ENCODE peak calls at places on chromosome 1, in five cellular contexts. I is A549, X is ovary, P is upper lobe of left lung, S is K562. U is an unnamed sample.

GRCh38 chr1:93841771-93842170 is 37.2 kb downstream of the DNTTIP2 start:
- DNase-seq in S (no peak), I (no peak), X (no peak), P (no peak), U (no peak)

GRCh38 chr1:167297222-167298214 is 76.8 kb downstream of the POU2F1 start:
- DNase-seq in I (peak; percentile 33), P (no peak), S (no peak), X (no peak), U (no peak)

GRCh38 chr1:44366576-44366975 is 11.5 kb upstream of the ERI3 start:
- DNase-seq in I (no peak), X (no peak), P (no peak), S (no peak), U (no peak)

GRCh38 chr1:26848947-26849774 is 13.8 kb upstream of the SFN start:
- DNase-seq in X (no peak), I (peak; percentile 95), P (peak; percentile 86), S (no peak), U (no peak)

GRCh38 chr1:213051127-213051880 is at the start of gene RPS6KC1:
- DNase-seq in I (peak; percentile 85), P (peak; percentile 95), X (peak; percentile 78), S (peak; percentile 93), U (peak; percentile 59)

GRCh38 chr1:198788561-198789064 is 149.8 kb downstream of the PTPRC start:
- DNase-seq in I (no peak), S (peak; percentile 5), X (no peak), P (no peak), U (no peak)

GRCh38 chr1:59295603-59296002 is 1.3 kb upstream of the FGGY start:
- DNase-seq in S (no peak), X (no peak), P (no peak), I (no peak), U (no peak)

GRCh38 chr1:227072991-227073390 is 132.9 kb downstream of the COQ8A start:
- DNase-seq in I (peak; percentile 7), P (no peak), S (no peak), X (no peak), U (no peak)

GRCh38 chr1:2948001-2948750 is 73.1 kb upstream of the ACTRT2 start:
- DNase-seq in P (no peak), S (no peak), X (no peak), I (no peak), U (no peak)

GRCh38 chr1:147768582-147768981 is 8.2 kb upstream of the GJA5 start:
- DNase-seq in I (no peak), P (no peak), X (no peak), S (no peak), U (no peak)

GRCh38 chr1:89472886-89473285 is 51.7 kb upstream of the LRRC8B start:
- DNase-seq in I (no peak), P (no peak), S (no peak), X (no peak), U (no peak)

GRCh38 chr1:164637461-164638375 is 78.7 kb downstream of the PBX1 start:
- DNase-seq in S (no peak), X (no peak), I (peak; percentile 78), P (no peak), U (no peak)

GRCh38 chr1:15617874-15618684 is 821 bp downstream of the DDI2 start:
- DNase-seq in S (peak; percentile 63), I (no peak), P (no peak), X (no peak), U (peak; percentile 10)

GRCh38 chr1:7352974-7353373 is 418.1 kb upstream of the VAMP3 start:
- DNase-seq in P (no peak), S (no peak), X (no peak), I (no peak), U (no peak)

GRCh38 chr1:151196292-151196800 is 2.0 kb upstream of the PIP5K1A start:
- DNase-seq in I (peak; percentile 93), S (peak; percentile 63), P (no peak), X (peak; percentile 45), U (peak; percentile 42)

GRCh38 chr1:28812669-28813468 is 899 bp downstream of the OPRD1 start:
- DNase-seq in I (no peak), S (no peak), X (no peak), P (no peak), U (no peak)

GRCh38 chr1:246506440-246506784 is 667 bp downstream of the SMYD3 start:
- DNase-seq in P (no peak), I (no peak), S (no peak), X (no peak), U (no peak)

GRCh38 chr1:210233495-210234253 is 1.1 kb downstream of the SERTAD4 start:
- DNase-seq in X (peak; percentile 65), P (peak; percentile 88), S (peak; percentile 33), I (peak; percentile 40), U (no peak)

GRCh38 chr1:231943084-231943483 is 316.5 kb downstream of the DISC1 start:
- DNase-seq in P (no peak), I (no peak), X (no peak), S (no peak), U (no peak)

GRCh38 chr1:77044133-77044849 is 174.9 kb downstream of the PIGK start:
- DNase-seq in X (no peak), P (peak; percentile 47), S (no peak), I (peak; percentile 4), U (no peak)

GRCh38 chr1:208369658-208370057 is 125.5 kb upstream of the PLXNA2 start:
- DNase-seq in X (no peak), S (no peak), I (no peak), P (no peak), U (no peak)

GRCh38 chr1:64186138-64186897 is 17.1 kb upstream of the UBE2U start:
- DNase-seq in I (no peak), S (no peak), X (no peak), P (no peak), U (no peak)

GRCh38 chr1:170586321-170586855 is 54.4 kb downstream of the GORAB start:
- DNase-seq in S (no peak), P (no peak), I (no peak), X (peak; percentile 26), U (no peak)
- H3K4me3 ChIP-seq in S (no peak overlapping the region), P (no peak overlapping the region), I (no peak overlapping the region), X (peak overlapping the region; percentile 18), U (peak overlapping the region; percentile 8)

GRCh38 chr1:242404296-242404695 is 120.2 kb downstream of the PLD5 start:
- DNase-seq in X (no peak), I (no peak), S (no peak), P (no peak), U (no peak)
- TF ChIP-seq EP300 in X (no peak), I (no peak), S (no peak), P (no peak), U (no peak)

DNA sequence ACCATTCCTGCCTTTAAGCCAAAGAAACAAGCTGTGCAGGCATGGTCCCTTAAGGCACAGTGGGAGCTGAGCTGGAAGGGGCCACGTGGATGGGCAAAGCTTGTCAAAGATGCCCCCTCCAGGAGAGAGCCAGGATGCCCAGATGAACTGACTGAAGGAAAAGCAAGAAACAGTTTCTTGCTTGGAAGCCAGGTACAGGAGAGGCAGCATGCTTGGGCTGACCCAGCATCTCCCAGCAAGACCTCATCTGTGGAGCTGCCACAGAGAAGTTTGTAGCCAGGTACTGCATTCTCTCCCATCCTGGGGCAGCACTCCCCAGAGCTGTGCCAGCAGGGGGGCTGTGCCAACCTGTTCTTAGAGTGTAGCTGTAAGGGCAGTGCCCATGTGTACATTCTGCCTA is 1.3 kb upstream of the SLC50A1 start:
- DNase-seq in X (peak; percentile 47), S (no peak), P (no peak), I (no peak), U (no peak)
- H3K4me3 ChIP-seq in X (no peak overlapping the region), S (peak overlapping the region; percentile 82), P (peak overlapping the region; percentile 55), I (peak overlapping the region; percentile 60), U (no peak overlapping the region)

DNA sequence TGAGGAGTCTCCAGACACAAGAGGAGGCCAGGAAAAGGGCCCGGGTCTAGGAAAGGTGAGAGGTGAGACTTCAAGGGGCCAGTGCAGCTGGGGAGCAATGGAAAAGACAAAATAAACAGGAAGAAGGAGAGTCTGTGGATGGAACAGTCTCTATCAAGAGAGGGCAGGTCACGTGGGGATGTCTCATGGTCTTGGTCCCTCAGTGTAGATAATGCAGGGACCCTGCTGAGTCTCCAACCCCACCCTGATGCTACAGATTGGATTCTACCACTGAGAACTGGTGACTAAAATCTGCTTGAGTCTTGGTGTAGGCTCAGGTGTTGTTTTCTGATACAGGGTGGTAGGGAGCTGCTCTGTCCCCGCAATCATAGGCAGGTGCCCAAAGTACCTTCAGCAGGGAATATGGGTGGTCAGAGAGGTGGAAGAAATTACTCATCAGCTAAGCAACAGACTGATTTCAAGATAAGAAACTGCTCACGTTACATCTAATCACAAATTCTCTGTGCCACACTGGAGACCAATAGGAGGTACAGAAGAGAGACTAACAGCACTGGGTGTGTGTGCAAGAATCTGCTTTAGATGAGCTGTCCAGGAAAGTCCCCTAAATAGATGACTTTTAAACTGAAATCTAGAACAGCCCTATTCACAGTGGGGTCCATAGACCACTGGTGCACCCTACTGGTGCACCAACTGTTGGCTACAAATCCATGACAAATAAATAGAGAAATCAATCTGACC is 101.5 kb upstream of the TLR5 start:
- DNase-seq in P (no peak), X (no peak), S (peak; percentile 52), I (no peak), U (no peak)
- TF ChIP-seq EP300 in P (no peak), X (no peak), S (peak; percentile 31), I (no peak), U (no peak)

DNA sequence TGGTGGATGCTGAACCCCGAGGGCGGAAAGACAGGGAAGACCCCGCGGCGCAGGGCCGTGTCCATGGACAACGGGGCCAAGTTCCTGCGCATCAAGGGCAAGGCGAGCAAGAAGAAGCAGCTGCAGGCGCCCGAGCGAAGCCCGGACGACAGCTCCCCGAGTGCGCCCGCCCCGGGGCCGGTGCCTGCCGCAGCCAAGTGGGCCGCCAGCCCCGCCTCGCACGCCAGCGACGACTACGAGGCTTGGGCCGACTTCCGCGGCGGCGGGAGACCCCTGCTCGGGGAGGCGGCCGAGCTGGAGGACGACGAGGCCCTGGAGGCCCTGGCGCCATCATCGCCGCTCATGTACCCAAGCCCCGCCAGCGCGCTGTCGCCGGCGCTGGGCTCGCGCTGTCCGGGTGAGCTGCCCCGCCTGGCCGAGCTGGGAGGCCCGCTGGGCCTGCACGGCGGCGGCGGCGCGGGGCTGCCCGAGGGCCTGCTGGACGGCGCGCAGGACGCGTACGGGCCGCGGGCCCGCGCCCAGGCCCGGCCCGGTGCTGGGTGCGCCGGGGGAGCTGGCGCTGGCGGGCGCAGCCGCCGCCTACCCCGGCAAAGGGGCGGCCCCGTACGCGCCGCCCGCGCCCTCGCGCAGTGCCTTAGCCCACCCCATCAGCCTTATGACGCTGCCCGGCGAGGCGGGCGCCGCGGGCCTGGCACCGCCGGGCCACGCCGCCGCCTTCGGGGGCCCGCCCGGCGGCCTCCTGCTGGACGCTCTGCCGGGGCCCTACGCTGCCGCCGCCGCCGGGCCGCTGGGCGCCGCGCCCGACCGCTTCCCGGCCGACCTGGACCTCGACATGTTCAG is 20.7 kb downstream of the FOXO6 start:
- DNase-seq in S (no peak), P (peak; percentile 93), I (peak; percentile 72), X (peak; percentile 72), U (no peak)
- H3K4me3 ChIP-seq in S (no peak overlapping the region), P (peak overlapping the region; percentile 62), I (peak overlapping the region; percentile 63), X (peak overlapping the region; percentile 51), U (peak overlapping the region; percentile 55)

GRCh38 chr1:205003358-205004145 is 39.5 kb upstream of the CNTN2 start:
- DNase-seq in P (no peak), I (no peak), S (no peak), X (no peak), U (no peak)
- TF ChIP-seq EP300 in P (no peak), I (no peak), S (no peak), X (no peak), U (no peak)

GRCh38 chr1:4018721-4019521 is 118.8 kb upstream of the C1orf174 start:
- DNase-seq in X (no peak), I (no peak), S (no peak), P (no peak), U (no peak)
- H3K4me3 ChIP-seq in X (no peak overlapping the region), I (no peak overlapping the region), S (no peak overlapping the region), P (no peak overlapping the region), U (no peak overlapping the region)

U was measured in tibial nerve.